ENCODE peak calls at places on chromosomes 4 and X, in four cellular contexts. W, V, D and M are unnamed samples.

GRCh38 chrX:48492293-48492910 is 16.4 kb upstream of the PORCN start:
- DNase-seq in W (peak; percentile 64), V (no peak), D (no peak), M (no peak)

GRCh38 chrX:67564475-67564874 is 20.7 kb downstream of the AR start:
- DNase-seq in W (no peak), D (no peak), V (no peak), M (no peak)

GRCh38 chr4:55396305-55397023 is 707 bp downstream of the TMEM165 start:
- DNase-seq in V (peak; percentile 27), W (peak; percentile 54), D (peak; percentile 63), M (peak; percentile 84)

GRCh38 chr4:105951198-105951597 is 55.9 kb downstream of the NPNT start:
- DNase-seq in V (no peak), D (peak; percentile 49), W (peak; percentile 13), M (no peak)

GRCh38 chrX:108312938-108313337 is 125.3 kb downstream of the COL4A6 start:
- DNase-seq in W (peak; percentile 67), D (peak; percentile 15), V (no peak), M (peak; percentile 58)

GRCh38 chr4:3136454-3136853 is 62.0 kb downstream of the HTT start:
- DNase-seq in V (no peak), D (no peak), W (no peak), M (no peak)

GRCh38 chrX:153520286-153520917 is 3.0 kb downstream of the ATP2B3 start:
- DNase-seq in D (no peak), V (no peak), W (no peak), M (no peak)

GRCh38 chr4:42995343-42995944 is 102.9 kb downstream of the GRXCR1 start:
- DNase-seq in D (peak; percentile 3), V (no peak), W (no peak), M (no peak)

GRCh38 chr4:84579410-84579791 is 3.5 kb upstream of the CDS1 start:
- DNase-seq in V (no peak), W (no peak), D (no peak), M (no peak)

GRCh38 chr4:34964613-34965012 is 1279.7 kb downstream of the ARAP2 start:
- DNase-seq in W (no peak), V (no peak), D (no peak), M (no peak)

GRCh38 chrX:50814701-50815476 is 895 bp upstream of the SHROOM4 start:
- DNase-seq in D (no peak), W (no peak), V (no peak), M (no peak)

GRCh38 chr4:77773101-77773500 is 46.1 kb downstream of the CNOT6L start:
- DNase-seq in W (no peak), D (no peak), V (no peak), M (no peak)

GRCh38 chr4:130110189-130110588 is 1014.2 kb downstream of the C4orf33 start:
- DNase-seq in D (no peak), V (no peak), W (no peak), M (no peak)

GRCh38 chr4:26060286-26060685 is 146.3 kb downstream of the SMIM20 start:
- DNase-seq in D (no peak), V (no peak), W (peak; percentile 50), M (no peak)

GRCh38 chr4:40452490-40452813 is 117.3 kb downstream of the CHRNA9 start:
- DNase-seq in V (no peak), W (no peak), D (no peak), M (no peak)

GRCh38 chr4:11685481-11685880 is 256.8 kb upstream of the HS3ST1 start:
- DNase-seq in W (no peak), V (no peak), D (no peak), M (no peak)

GRCh38 chrX:2628751-2629315 is 62.3 kb upstream of the CD99 start:
- DNase-seq in V (no peak), D (no peak), W (no peak), M (no peak)

GRCh38 chrX:103343105-103343504 is 13.1 kb downstream of the TCEAL7 start:
- DNase-seq in V (no peak), W (peak; percentile 43), D (peak; percentile 33), M (peak; percentile 54)

GRCh38 chr4:41751325-41752061 is 3.0 kb upstream of the PHOX2B start:
- DNase-seq in W (no peak), D (no peak), V (no peak), M (no peak)

GRCh38 chrX:71111141-71111843 is at the start of gene IL2RG:
- DNase-seq in V (no peak), W (no peak), D (no peak), M (no peak)

GRCh38 chrX:134692233-134692632 is 34.0 kb upstream of the PLAC1 start:
- DNase-seq in W (no peak), D (no peak), V (no peak), M (no peak)

GRCh38 chr4:169208516-169208915 is 62.2 kb downstream of the SH3RF1 start:
- DNase-seq in V (no peak), D (no peak), W (peak; percentile 58), M (no peak)

GRCh38 chr4:142098900-142099299 is 462.5 kb downstream of the IL15 start:
- DNase-seq in D (no peak), V (no peak), W (no peak), M (no peak)

GRCh38 chr4:20825493-20825892 is 125.2 kb downstream of the PACRGL start:
- DNase-seq in D (no peak), W (no peak), V (no peak), M (no peak)

GRCh38 chrX:54427837-54428424 is 12.3 kb upstream of the TSR2 start:
- DNase-seq in V (no peak), D (no peak), W (no peak), M (no peak)

GRCh38 chr4:40576651-40577480 is 52.8 kb downstream of the RBM47 start:
- DNase-seq in V (no peak), D (peak; percentile 88), W (peak; percentile 88), M (peak; percentile 89)

GRCh38 chr4:165369522-165369921 is 9.3 kb upstream of the CPE start:
- DNase-seq in W (no peak), D (no peak), V (no peak), M (no peak)

GRCh38 chrX:41409006-41409405 is 38.1 kb upstream of the NYX start:
- DNase-seq in D (no peak), V (no peak), W (no peak), M (no peak)

GRCh38 chr4:69823481-69824186 is 36.3 kb downstream of the SULT1E1 start:
- DNase-seq in V (no peak), D (no peak), W (no peak), M (peak; percentile 37)